ENCODE peak calls at places on chromosomes 16 and 17, in seven cellular contexts. One of them, this sample, is unnamed.

GRCh38 chr17:66351701-66352100 is 49.3 kb downstream of the PRKCA start:
- DNase-seq in GM13977: no peak
- DNase-seq in AG08395: no peak
- DNase-seq in NCI-H1417: no peak
- DNase-seq in AG04450: no peak
- DNase-seq in posterior cingulate gyrus: no peak
- DNase-seq in activated T-cell treated with anti-CD3 and anti-CD28 coated beads for 1 hour: no peak
- DNase-seq in this sample: no peak

GRCh38 chr17:75288784-75289121 is 480 bp downstream of the SLC25A19 start:
- DNase-seq in AG04450: no peak
- DNase-seq in GM13977: peak
- DNase-seq in NCI-H1417: peak
- DNase-seq in posterior cingulate gyrus: peak
- DNase-seq in activated T-cell treated with anti-CD3 and anti-CD28 coated beads for 1 hour: no peak
- DNase-seq in AG08395: no peak
- DNase-seq in this sample: no peak

GRCh38 chr17:2174471-2175293 is 119.8 kb downstream of the HIC1 start:
- DNase-seq in AG04450: peak
- DNase-seq in GM13977: no peak
- DNase-seq in activated T-cell treated with anti-CD3 and anti-CD28 coated beads for 1 hour: no peak
- DNase-seq in posterior cingulate gyrus: no peak
- DNase-seq in NCI-H1417: no peak
- DNase-seq in AG08395: peak
- DNase-seq in this sample: peak

GRCh38 chr16:68298312-68298711 is 12.4 kb downstream of the SLC7A6OS start:
- DNase-seq in AG08395: no peak
- DNase-seq in GM13977: no peak
- DNase-seq in posterior cingulate gyrus: no peak
- DNase-seq in activated T-cell treated with anti-CD3 and anti-CD28 coated beads for 1 hour: no peak
- DNase-seq in NCI-H1417: no peak
- DNase-seq in AG04450: no peak
- DNase-seq in this sample: no peak

GRCh38 chr17:39221572-39221971 is 4.2 kb downstream of the STAC2 start:
- DNase-seq in GM13977: no peak
- DNase-seq in NCI-H1417: no peak
- DNase-seq in posterior cingulate gyrus: no peak
- DNase-seq in AG08395: no peak
- DNase-seq in activated T-cell treated with anti-CD3 and anti-CD28 coated beads for 1 hour: no peak
- DNase-seq in AG04450: no peak
- DNase-seq in this sample: no peak

GRCh38 chr17:48597775-48598631 is 4.4 kb upstream of the HOXB5 start:
- DNase-seq in GM13977: no peak
- DNase-seq in posterior cingulate gyrus: no peak
- DNase-seq in AG04450: no peak
- DNase-seq in activated T-cell treated with anti-CD3 and anti-CD28 coated beads for 1 hour: no peak
- DNase-seq in AG08395: peak
- DNase-seq in NCI-H1417: no peak
- DNase-seq in this sample: peak

GRCh38 chr17:4161560-4162221 is 18.7 kb downstream of the CYB5D2 start:
- DNase-seq in activated T-cell treated with anti-CD3 and anti-CD28 coated beads for 1 hour: no peak
- DNase-seq in AG04450: no peak
- DNase-seq in GM13977: no peak
- DNase-seq in NCI-H1417: no peak
- DNase-seq in AG08395: peak
- DNase-seq in posterior cingulate gyrus: no peak
- DNase-seq in this sample: peak

GRCh38 chr16:88678224-88678979 is 7.9 kb downstream of the SNAI3 start:
- DNase-seq in posterior cingulate gyrus: no peak
- DNase-seq in NCI-H1417: no peak
- DNase-seq in AG04450: no peak
- DNase-seq in GM13977: no peak
- DNase-seq in activated T-cell treated with anti-CD3 and anti-CD28 coated beads for 1 hour: no peak
- DNase-seq in AG08395: no peak
- DNase-seq in this sample: no peak

GRCh38 chr17:14792751-14793150 is 472.4 kb downstream of the PMP22 start:
- DNase-seq in activated T-cell treated with anti-CD3 and anti-CD28 coated beads for 1 hour: no peak
- DNase-seq in GM13977: no peak
- DNase-seq in AG08395: no peak
- DNase-seq in posterior cingulate gyrus: no peak
- DNase-seq in AG04450: no peak
- DNase-seq in NCI-H1417: no peak
- DNase-seq in this sample: no peak

GRCh38 chr17:55440391-55440790 is 18.8 kb upstream of the MMD start:
- DNase-seq in activated T-cell treated with anti-CD3 and anti-CD28 coated beads for 1 hour: no peak
- DNase-seq in posterior cingulate gyrus: no peak
- DNase-seq in GM13977: no peak
- DNase-seq in NCI-H1417: no peak
- DNase-seq in AG08395: no peak
- DNase-seq in AG04450: no peak
- DNase-seq in this sample: no peak

GRCh38 chr16:4315185-4316102 is at the start of gene GLIS2:
- DNase-seq in NCI-H1417: peak
- DNase-seq in GM13977: peak
- DNase-seq in posterior cingulate gyrus: no peak
- DNase-seq in AG08395: peak
- DNase-seq in activated T-cell treated with anti-CD3 and anti-CD28 coated beads for 1 hour: no peak
- DNase-seq in AG04450: no peak
- DNase-seq in this sample: peak

GRCh38 chr16:69520800-69521602 is 44.8 kb upstream of the NFAT5 start:
- DNase-seq in activated T-cell treated with anti-CD3 and anti-CD28 coated beads for 1 hour: no peak
- DNase-seq in NCI-H1417: no peak
- DNase-seq in AG04450: no peak
- DNase-seq in AG08395: no peak
- DNase-seq in GM13977: peak
- DNase-seq in posterior cingulate gyrus: no peak
- DNase-seq in this sample: no peak

GRCh38 chr17:1957037-1957436 is 68.1 kb downstream of the RTN4RL1 start:
- DNase-seq in NCI-H1417: no peak
- DNase-seq in AG04450: peak
- DNase-seq in AG08395: peak
- DNase-seq in posterior cingulate gyrus: no peak
- DNase-seq in activated T-cell treated with anti-CD3 and anti-CD28 coated beads for 1 hour: no peak
- DNase-seq in GM13977: no peak
- DNase-seq in this sample: no peak

GRCh38 chr17:73151888-73152633 is 12.7 kb upstream of the SSTR2 start:
- DNase-seq in AG04450: no peak
- DNase-seq in posterior cingulate gyrus: no peak
- DNase-seq in activated T-cell treated with anti-CD3 and anti-CD28 coated beads for 1 hour: no peak
- DNase-seq in NCI-H1417: no peak
- DNase-seq in AG08395: no peak
- DNase-seq in GM13977: no peak
- DNase-seq in this sample: no peak

GRCh38 chr17:80987941-80988461 is 3.6 kb upstream of the CHMP6 start:
- DNase-seq in activated T-cell treated with anti-CD3 and anti-CD28 coated beads for 1 hour: no peak
- DNase-seq in GM13977: no peak
- DNase-seq in posterior cingulate gyrus: peak
- DNase-seq in AG04450: no peak
- DNase-seq in AG08395: no peak
- DNase-seq in NCI-H1417: no peak
- DNase-seq in this sample: peak

GRCh38 chr16:25886598-25886997 is 194.8 kb downstream of the HS3ST4 start:
- DNase-seq in activated T-cell treated with anti-CD3 and anti-CD28 coated beads for 1 hour: no peak
- DNase-seq in NCI-H1417: no peak
- DNase-seq in AG04450: no peak
- DNase-seq in GM13977: no peak
- DNase-seq in AG08395: no peak
- DNase-seq in posterior cingulate gyrus: no peak
- DNase-seq in this sample: no peak

GRCh38 chr16:53534206-53534605 is 31.2 kb upstream of the AKTIP start:
- DNase-seq in activated T-cell treated with anti-CD3 and anti-CD28 coated beads for 1 hour: no peak
- DNase-seq in NCI-H1417: no peak
- DNase-seq in AG04450: no peak
- DNase-seq in posterior cingulate gyrus: no peak
- DNase-seq in GM13977: no peak
- DNase-seq in AG08395: no peak
- DNase-seq in this sample: no peak

This sample was measured in retina.